ENCODE peak calls at places on chromosomes 1 and 21, in nine cellular contexts. X is CD4-positive, CD25-positive, alpha-beta regulatory T cell; W is CD8-positive, alpha-beta T cell; Z is PC-3; B is suprapubic skin; H is uterus; M is left ventricle myocardium inferior; L is pancreas; Q is HCT116. S is an unnamed sample. For H3K4me1, the result is how much of the 10 kb centered on the place peaks cover.

GRCh38 chr21:44049182-44049581 is 37.1 kb downstream of the TRAPPC10 start:
- DNase-seq in X (no peak), Q (no peak), B (peak), H (no peak), Z (no peak), L (no peak), M (no peak), W (no peak), S (no peak)

GRCh38 chr21:35149698-35150097 is 100.6 kb upstream of the RUNX1 start:
- DNase-seq in L (no peak), X (no peak), W (no peak), H (no peak), M (no peak), Z (peak), Q (no peak), B (no peak), S (no peak)

GRCh38 chr1:210234254-210234747 is 1.7 kb downstream of the SERTAD4 start:
- DNase-seq in X (no peak), Q (no peak), W (no peak), H (peak), L (no peak), B (no peak), Z (no peak), M (no peak), S (peak)

GRCh38 chr1:243549108-243549507 is 293.3 kb downstream of the SDCCAG8 start:
- DNase-seq in Q (no peak), B (no peak), X (no peak), Z (peak), W (no peak), L (no peak), H (no peak), M (no peak), S (no peak)

GRCh38 chr1:161304927-161305871 is 4.6 kb downstream of the MPZ start:
- DNase-seq in Z (no peak), W (no peak), X (no peak), Q (no peak), B (no peak), H (no peak), L (peak), M (no peak), S (no peak)

GRCh38 chr1:24409535-24409934 is 4.0 kb downstream of the STPG1 start:
- DNase-seq in B (no peak), M (no peak), W (no peak), Z (peak), X (no peak), Q (no peak), H (no peak), L (no peak), S (no peak)

GRCh38 chr1:224168859-224169380 is 14.1 kb upstream of the DEGS1 start:
- DNase-seq in W (peak), H (peak), M (no peak), Z (peak), B (no peak), Q (no peak), L (peak), X (no peak), S (peak)

GRCh38 chr1:204268101-204268500 is 54.3 kb upstream of the GOLT1A start:
- DNase-seq in Q (no peak), W (no peak), M (no peak), L (no peak), X (no peak), H (no peak), Z (no peak), B (no peak), S (no peak)

GRCh38 chr1:20921285-20921684 is 134.2 kb upstream of the HP1BP3 start:
- DNase-seq in H (no peak), M (no peak), X (no peak), W (no peak), B (no peak), Q (no peak), Z (no peak), L (no peak), S (no peak)

GRCh38 chr1:234611799-234612351 is 1.9 kb upstream of the IRF2BP2 start:
- DNase-seq in M (peak), H (peak), W (no peak), L (peak), Z (no peak), B (no peak), Q (no peak), X (peak), S (peak)

GRCh38 chr21:44941567-44941966 is 1.7 kb downstream of the SLX9 start:
- DNase-seq in W (no peak), M (no peak), Z (no peak), B (peak), X (no peak), L (no peak), Q (no peak), H (no peak), S (no peak)

GRCh38 chr1:54716299-54717047 is 812 bp downstream of the TTC4 start:
- DNase-seq in Q (no peak), W (no peak), H (no peak), Z (peak), B (no peak), L (no peak), X (no peak), M (no peak), S (no peak)

GRCh38 chr1:59666106-59666505 is 148.6 kb upstream of the HOOK1 start:
- DNase-seq in L (no peak), X (no peak), W (no peak), B (no peak), M (no peak), Q (no peak), H (no peak), Z (no peak), S (no peak)

GRCh38 chr1:230236951-230237350 is 169.9 kb downstream of the GALNT2 start:
- DNase-seq in Z (no peak), X (no peak), Q (no peak), L (no peak), W (no peak), M (no peak), H (no peak), B (no peak), S (no peak)

GRCh38 chr1:150001415-150001814 is 9.1 kb downstream of the OTUD7B start:
- DNase-seq in H (no peak), M (no peak), X (no peak), Z (no peak), Q (no peak), L (no peak), B (no peak), W (no peak), S (no peak)

GRCh38 chr21:41446571-41446970 is 20.5 kb downstream of the MX1 start:
- DNase-seq in Q (no peak), M (no peak), Z (peak), L (no peak), B (no peak), H (no peak), X (no peak), W (no peak), S (no peak)

GRCh38 chr1:98733782-98734112 is 72.2 kb downstream of the SNX7 start:
- DNase-seq in L (no peak), B (no peak), W (no peak), Q (no peak), H (no peak), X (no peak), Z (no peak), M (no peak), S (no peak)

GRCh38 chr1:168509875-168510594 is 33.8 kb downstream of the XCL2 start:
- DNase-seq in H (no peak), Z (no peak), X (no peak), M (no peak), Q (no peak), B (no peak), W (no peak), L (no peak), S (no peak)

GRCh38 chr1:168512864-168513595 is 30.8 kb downstream of the XCL2 start:
- DNase-seq in Q (no peak), B (no peak), H (no peak), X (no peak), W (peak), Z (no peak), M (no peak), L (no peak), S (no peak)

GRCh38 chr1:168509204-168509603 is 34.6 kb downstream of the XCL2 start:
- DNase-seq in Z (no peak), L (no peak), B (no peak), Q (no peak), M (no peak), H (no peak), X (no peak), W (no peak), S (no peak)

GRCh38 chr1:168507828-168508227 is 36.0 kb downstream of the XCL2 start:
- DNase-seq in X (no peak), M (no peak), L (no peak), Q (no peak), W (no peak), Z (no peak), B (no peak), H (no peak), S (no peak)

GRCh38 chr1:168510595-168510918 is 33.2 kb downstream of the XCL2 start:
- DNase-seq in H (no peak), B (no peak), X (no peak), Z (no peak), L (no peak), M (no peak), Q (no peak), W (no peak), S (no peak)
- H3K4me1 ChIP-seq in H (under half), B (under half), X (under half), Z (under half), L (under half), M (under half), Q (under half), W (half or more), S (under half)

GRCh38 chr1:198679535-198680173 is 40.8 kb downstream of the PTPRC start:
- DNase-seq in H (no peak), B (peak), Z (no peak), Q (no peak), X (peak), W (no peak), M (no peak), L (no peak), S (peak)
- H3K27ac ChIP-seq in H (no peak), B (no peak), Z (peak), Q (no peak), X (peak), W (peak), M (no peak), L (no peak), S (no peak)

GRCh38 chr1:217014066-217014465 is 290.8 kb upstream of the ESRRG start:
- DNase-seq in X (no peak), M (no peak), H (no peak), W (no peak), L (no peak), Z (no peak), B (no peak), Q (no peak), S (no peak)

GRCh38 chr1:217009376-217009775 is 286.1 kb upstream of the ESRRG start:
- DNase-seq in M (no peak), W (no peak), L (no peak), B (no peak), Z (peak), X (no peak), H (no peak), Q (no peak), S (no peak)

GRCh38 chr1:217011097-217011496 is 287.9 kb upstream of the ESRRG start:
- DNase-seq in X (no peak), Q (no peak), L (no peak), M (no peak), W (no peak), H (no peak), B (no peak), Z (peak), S (no peak)

GRCh38 chr1:217004776-217005436 is 281.7 kb upstream of the ESRRG start:
- DNase-seq in W (no peak), M (no peak), L (no peak), Q (no peak), B (no peak), X (no peak), H (no peak), Z (peak), S (no peak)

DNA sequence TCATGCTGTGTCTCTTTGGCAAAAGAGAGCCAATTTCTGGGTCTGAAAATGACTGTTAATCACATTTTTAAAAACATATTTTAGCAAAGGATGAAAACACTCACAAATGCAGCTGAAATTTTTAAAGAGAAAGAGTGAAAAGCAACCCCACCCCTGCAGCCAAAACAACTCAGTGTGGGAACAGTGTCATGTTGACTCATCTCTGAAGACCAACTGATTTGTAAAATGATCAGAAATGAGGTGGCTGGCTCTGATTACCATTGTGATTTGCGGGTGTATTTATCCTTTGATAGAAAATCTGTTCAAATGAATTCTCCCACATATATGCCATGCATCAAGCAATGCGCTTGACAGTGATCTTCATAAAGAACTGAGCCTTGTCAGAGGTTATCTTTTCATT is 287.0 kb upstream of the ESRRG start:
- DNase-seq in W (no peak), Q (no peak), M (no peak), X (no peak), Z (peak), H (no peak), B (no peak), L (no peak), S (no peak)
- H3K4me1 ChIP-seq in W (under half), Q (under half), M (under half), X (under half), Z (under half), H (under half), B (under half), L (under half), S (under half)

GRCh38 chr1:169312084-169312954 is 55.3 kb downstream of the NME7 start:
- DNase-seq in X (peak), L (no peak), W (peak), M (no peak), Z (peak), H (no peak), B (no peak), Q (peak), S (no peak)
- H3K27ac ChIP-seq in X (peak), L (no peak), W (no peak), M (no peak), Z (peak), H (no peak), B (no peak), Q (no peak), S (no peak)

GRCh38 chr1:228085287-228085926 is 2.9 kb downstream of the ARF1 start:
- DNase-seq in Q (no peak), B (no peak), Z (peak), M (peak), X (no peak), H (no peak), W (no peak), L (peak), S (peak)
- H3K4me1 ChIP-seq in Q (under half), B (half or more), Z (half or more), M (half or more), X (half or more), H (half or more), W (half or more), L (half or more), S (under half)

GRCh38 chr1:10635992-10636391 is 160.5 kb downstream of the CASZ1 start:
- DNase-seq in W (no peak), B (no peak), Q (no peak), X (no peak), Z (no peak), M (no peak), H (no peak), L (no peak), S (no peak)
- H3K27ac ChIP-seq in W (no peak), B (peak), Q (no peak), X (no peak), Z (peak), M (peak), H (peak), L (no peak), S (peak)

S was measured in aorta.